ENCODE peak calls at places on chromosomes 12 and 14, in four cellular contexts. Y, N, I and D are unnamed samples.

GRCh38 chr14:35374273-35374681 is 30.3 kb downstream of the NFKBIA start:
- DNase-seq in Y (peak; percentile 98), N (no peak), I (peak; percentile 74), D (peak; percentile 84)

GRCh38 chr12:41965996-41966395 is 178.7 kb downstream of the GXYLT1 start:
- DNase-seq in Y (no peak), N (no peak), I (no peak), D (no peak)

GRCh38 chr14:81269100-81269978 is 48.6 kb upstream of the GTF2A1 start:
- DNase-seq in Y (peak; percentile 68), N (no peak), I (no peak), D (peak; percentile 84)

GRCh38 chr12:4148418-4149056 is 125.0 kb upstream of the CCND2 start:
- DNase-seq in Y (no peak), N (peak; percentile 40), I (peak; percentile 92), D (no peak)

GRCh38 chr12:5433840-5434646 is 2.1 kb downstream of the NTF3 start:
- DNase-seq in Y (no peak), N (no peak), I (no peak), D (no peak)

GRCh38 chr12:76025601-76026575 is 5.7 kb downstream of the PHLDA1 start:
- DNase-seq in Y (peak; percentile 75), N (no peak), I (no peak), D (peak; percentile 8)

GRCh38 chr12:17062296-17063061 is 456.5 kb upstream of the LMO3 start:
- DNase-seq in Y (no peak), N (no peak), I (no peak), D (peak; percentile 36)

GRCh38 chr12:54352891-54353874 is 11.1 kb downstream of the GPR84 start:
- DNase-seq in Y (peak; percentile 72), N (no peak), I (no peak), D (no peak)

GRCh38 chr12:118102070-118102469 is 1.7 kb downstream of the VSIG10 start:
- DNase-seq in Y (peak; percentile 8), N (no peak), I (no peak), D (peak; percentile 89)

GRCh38 chr14:24179961-24180726 is 8.3 kb downstream of the REC8 start:
- DNase-seq in Y (peak; percentile 90), N (no peak), I (peak; percentile 80), D (no peak)

GRCh38 chr12:68236421-68237059 is 10.9 kb upstream of the IL26 start:
- DNase-seq in Y (no peak), N (peak; percentile 11), I (no peak), D (peak; percentile 19)

GRCh38 chr12:108623577-108623976 is 10.1 kb downstream of the SELPLG start:
- DNase-seq in Y (no peak), N (no peak), I (no peak), D (no peak)

GRCh38 chr12:72076558-72076915 is 137.9 kb downstream of the TPH2 start:
- DNase-seq in Y (no peak), N (no peak), I (no peak), D (no peak)

GRCh38 chr12:63937381-63938168 is 93.1 kb downstream of the SRGAP1 start:
- DNase-seq in Y (no peak), N (no peak), I (no peak), D (no peak)

GRCh38 chr14:89836830-89837469 is 117.6 kb downstream of the EFCAB11 start:
- DNase-seq in Y (no peak), N (no peak), I (no peak), D (no peak)

GRCh38 chr12:21607701-21608100 is 3.1 kb upstream of the GYS2 start:
- DNase-seq in Y (peak; percentile 33), N (no peak), I (no peak), D (no peak)

GRCh38 chr14:72636094-72636493 is 257.8 kb downstream of the DPF3 start:
- DNase-seq in Y (peak; percentile 79), N (no peak), I (no peak), D (no peak)

GRCh38 chr14:22837750-22838538 is 1.6 kb downstream of the MMP14 start:
- DNase-seq in Y (peak; percentile 33), N (no peak), I (peak; percentile 70), D (peak; percentile 69)

GRCh38 chr14:78709795-78710569 is 539.8 kb downstream of the NRXN3 start:
- DNase-seq in Y (no peak), N (no peak), I (no peak), D (no peak)

GRCh38 chr12:75690556-75690955 is 179.1 kb upstream of the KRR1 start:
- DNase-seq in Y (peak; percentile 100), N (no peak), I (no peak), D (peak; percentile 87)

GRCh38 chr12:94761559-94761958 is 111.2 kb upstream of the TMCC3 start:
- DNase-seq in Y (peak; percentile 88), N (no peak), I (no peak), D (peak; percentile 84)

GRCh38 chr12:16857456-16857923 is 251.5 kb upstream of the LMO3 start:
- DNase-seq in Y (no peak), N (no peak), I (no peak), D (no peak)

GRCh38 chr14:103517172-103517566 is 5.5 kb downstream of the CKB start:
- DNase-seq in Y (no peak), N (no peak), I (peak; percentile 41), D (no peak)

GRCh38 chr14:64932231-64932630 is 10.3 kb downstream of the GPX2 start:
- DNase-seq in Y (no peak), N (no peak), I (no peak), D (no peak)

GRCh38 chr14:32009221-32009620 is 67.9 kb upstream of the ARHGAP5 start:
- DNase-seq in Y (no peak), N (no peak), I (no peak), D (no peak)

GRCh38 chr14:98579140-98579539 is 692.9 kb downstream of the BCL11B start:
- DNase-seq in Y (no peak), N (no peak), I (no peak), D (peak; percentile 57)

GRCh38 chr14:71117839-71118743 is 210.8 kb downstream of the PCNX1 start:
- DNase-seq in Y (peak; percentile 78), N (no peak), I (no peak), D (peak; percentile 92)

GRCh38 chr12:104801427-104801826 is 156.7 kb downstream of the SLC41A2 start:
- DNase-seq in Y (no peak), N (no peak), I (no peak), D (no peak)

DNA sequence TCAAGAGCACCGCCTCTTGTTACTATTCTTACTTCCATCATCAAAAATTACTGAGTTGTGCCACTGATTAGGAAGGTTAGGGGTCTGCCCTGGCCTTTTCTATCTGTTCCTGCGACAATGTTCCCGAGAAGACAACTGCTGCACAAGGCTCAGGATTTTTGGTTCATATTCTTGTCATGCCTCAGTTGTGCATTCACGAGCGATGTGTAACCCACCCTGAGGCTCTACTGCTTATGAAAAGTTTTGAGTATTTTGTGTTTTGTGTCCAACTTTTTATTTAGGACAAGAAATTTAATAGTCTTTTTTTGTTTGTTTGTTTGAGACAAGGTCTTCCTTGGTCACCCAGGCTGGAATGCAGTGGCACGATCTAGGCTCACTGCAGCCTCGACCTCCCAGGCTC is 23.1 kb upstream of the LGALS3 start:
- DNase-seq in Y (no peak), N (no peak), I (no peak), D (no peak)
- H3K27ac ChIP-seq in Y (peak overlapping the region; percentile 24), N (no peak overlapping the region), I (no peak overlapping the region), D (no peak overlapping the region)

DNA sequence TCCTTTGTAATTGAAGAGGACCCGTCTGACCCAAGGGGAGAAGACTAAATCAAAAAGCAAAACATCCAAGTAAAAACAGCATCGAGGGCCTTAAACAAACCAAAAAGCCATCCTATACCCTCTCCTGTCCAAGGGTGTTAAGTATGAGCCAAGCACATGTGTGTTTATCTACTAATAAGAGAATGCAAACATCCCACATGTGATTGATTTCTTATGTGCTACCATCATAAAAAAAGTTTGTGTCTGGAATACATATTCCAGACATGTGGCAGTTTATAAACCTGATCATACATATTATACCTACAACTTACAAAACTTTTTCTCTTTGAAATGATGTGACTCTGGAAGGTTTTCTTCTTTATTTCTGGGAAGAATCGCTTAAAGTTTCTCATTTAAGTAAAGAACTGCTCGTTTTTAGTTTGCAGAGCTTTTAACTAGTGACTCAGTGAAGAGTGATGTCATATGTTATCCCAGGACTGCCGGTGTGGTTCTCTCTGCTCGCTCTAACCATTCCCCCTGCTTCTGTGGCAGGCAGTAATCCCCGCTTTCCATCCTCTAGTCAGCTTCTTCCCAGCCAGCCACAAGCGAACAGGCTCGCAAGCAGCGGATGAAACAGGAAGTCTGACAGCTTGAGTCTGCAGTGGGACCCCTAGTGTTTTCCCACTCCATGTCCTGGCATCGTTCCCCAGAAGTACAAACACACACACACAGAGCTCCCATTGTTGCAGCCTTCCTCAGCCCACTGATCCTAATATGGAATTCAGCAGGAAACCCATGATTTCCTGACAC is 431 bp upstream of the RHOJ start:
- DNase-seq in Y (peak; percentile 99), N (no peak), I (peak; percentile 87), D (peak; percentile 29)
- TF ChIP-seq CTCF in Y (peak; percentile 38), N (no peak), I (no peak), D (no peak)

DNA sequence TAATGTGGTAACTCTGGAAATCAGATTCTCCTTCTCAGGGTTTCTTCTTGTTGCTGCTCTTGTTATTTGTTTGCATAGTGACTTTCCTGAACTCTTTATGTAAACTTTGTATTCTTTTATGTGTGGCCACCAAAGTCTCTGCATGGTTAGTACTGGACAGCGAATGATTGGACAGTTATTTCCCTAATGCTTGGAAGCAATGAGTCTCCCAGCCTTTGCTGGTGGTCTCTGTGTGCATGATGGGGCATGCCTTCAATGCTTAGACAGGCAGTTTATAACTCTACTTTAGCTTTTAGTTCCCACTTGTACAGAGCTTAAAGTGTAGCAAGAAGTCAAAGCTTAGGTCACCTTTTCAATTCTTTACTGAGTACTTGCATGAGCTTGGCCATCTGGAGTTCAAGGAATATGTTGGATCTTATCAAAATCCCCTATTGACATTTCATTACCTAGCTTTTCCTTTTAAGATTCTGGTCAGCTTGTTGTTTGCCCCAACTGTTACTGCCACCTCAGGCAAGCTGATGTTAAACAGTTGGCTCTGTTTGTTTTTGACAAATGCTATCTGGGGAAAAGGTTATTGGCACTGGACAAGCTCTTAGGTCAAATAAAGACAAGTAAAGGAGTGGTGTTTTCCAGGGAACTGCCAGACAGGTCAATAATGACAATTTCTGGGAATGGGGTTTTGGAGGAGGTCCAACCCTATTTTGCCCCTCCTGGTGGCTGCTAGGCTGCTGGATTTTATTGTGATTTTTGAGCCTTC is 12.3 kb downstream of the CCDC91 start:
- DNase-seq in Y (no peak), N (no peak), I (no peak), D (no peak)
- H3K27ac ChIP-seq in Y (no peak overlapping the region), N (no peak overlapping the region), I (no peak overlapping the region), D (no peak overlapping the region)

GRCh38 chr14:60332869-60333268 is 83.8 kb downstream of the PPM1A start:
- DNase-seq in Y (no peak), N (no peak), I (no peak), D (no peak)

GRCh38 chr14:60331201-60332045 is 82.4 kb downstream of the PPM1A start:
- DNase-seq in Y (peak; percentile 37), N (peak; percentile 64), I (peak; percentile 79), D (no peak)

GRCh38 chr14:60328588-60328987 is 79.6 kb downstream of the PPM1A start:
- DNase-seq in Y (no peak), N (no peak), I (no peak), D (no peak)

GRCh38 chr14:60327447-60328331 is 78.7 kb downstream of the PPM1A start:
- DNase-seq in Y (peak; percentile 20), N (peak; percentile 7), I (no peak), D (no peak)

DNA sequence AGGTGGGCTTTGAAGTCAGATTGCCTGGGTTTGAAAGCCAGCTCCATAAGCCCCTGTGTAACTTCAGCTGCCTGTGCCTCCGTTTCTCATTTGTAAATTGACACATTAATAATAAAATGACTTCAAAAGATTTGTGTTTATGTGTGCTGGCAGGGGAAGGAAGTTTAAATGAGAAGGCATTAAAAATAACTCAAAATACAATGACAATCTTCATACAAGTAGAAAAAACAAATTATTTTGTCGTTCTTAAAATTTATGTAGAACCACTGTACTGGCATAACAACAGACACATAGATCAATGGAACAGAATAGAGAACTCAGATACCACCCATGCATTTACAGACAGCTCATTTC is 83.0 kb downstream of the PPM1A start:
- DNase-seq in Y (no peak), N (no peak), I (no peak), D (no peak)
- TF ChIP-seq CTCF in Y (no peak), N (peak; percentile 43), I (no peak), D (peak; percentile 2)